ENCODE peak calls at places on chromosomes 2 and 18, in five cellular contexts. C is iPS DF 6.9; A is heart right ventricle; U is CD8-positive, alpha-beta T cell; L is thoracic aorta. X is an unnamed sample.

GRCh38 chr18:3585656-3586509 is 135.9 kb downstream of the TGIF1 start:
- DNase-seq in L (peak), C (peak), A (peak), U (peak), X (peak)

GRCh38 chr18:44986933-44987332 is 306.2 kb downstream of the SETBP1 start:
- DNase-seq in L (no peak), U (no peak), C (no peak), A (no peak), X (no peak)

GRCh38 chr18:46668694-46669093 is 11.7 kb upstream of the LOXHD1 start:
- DNase-seq in C (no peak), U (no peak), L (no peak), A (no peak), X (no peak)

GRCh38 chr2:190069936-190070696 is 7.6 kb upstream of the MSTN start:
- DNase-seq in U (peak), C (no peak), L (no peak), A (no peak), X (no peak)

GRCh38 chr18:59547691-59548182 is 149.5 kb downstream of the CCBE1 start:
- DNase-seq in U (no peak), A (no peak), C (no peak), L (no peak), X (no peak)

GRCh38 chr2:10983711-10984110 is 72.0 kb downstream of the KCNF1 start:
- DNase-seq in A (no peak), U (no peak), L (no peak), C (no peak), X (no peak)

GRCh38 chr2:68698567-68699377 is 35.8 kb upstream of the ARHGAP25 start:
- DNase-seq in A (no peak), U (no peak), L (no peak), C (no peak), X (no peak)

GRCh38 chr2:192535956-192536685 is 341.4 kb upstream of the TMEFF2 start:
- DNase-seq in L (no peak), U (no peak), C (no peak), A (no peak), X (no peak)

GRCh38 chr2:151886235-151886634 is 58.0 kb upstream of the ARL5A start:
- DNase-seq in U (no peak), L (no peak), C (no peak), A (no peak), X (no peak)

GRCh38 chr2:28343971-28344715 is 48.5 kb upstream of the FOSL2 start:
- DNase-seq in C (no peak), U (no peak), A (no peak), L (no peak), X (no peak)

GRCh38 chr2:28345619-28346018 is 47.0 kb upstream of the FOSL2 start:
- DNase-seq in U (no peak), C (no peak), L (no peak), A (no peak), X (no peak)

GRCh38 chr2:28346587-28346986 is 46.1 kb upstream of the FOSL2 start:
- DNase-seq in A (no peak), U (no peak), C (no peak), L (no peak), X (no peak)

GRCh38 chr2:28343184-28343942 is 49.3 kb upstream of the FOSL2 start:
- DNase-seq in U (no peak), C (no peak), L (no peak), A (no peak), X (no peak)

DNA sequence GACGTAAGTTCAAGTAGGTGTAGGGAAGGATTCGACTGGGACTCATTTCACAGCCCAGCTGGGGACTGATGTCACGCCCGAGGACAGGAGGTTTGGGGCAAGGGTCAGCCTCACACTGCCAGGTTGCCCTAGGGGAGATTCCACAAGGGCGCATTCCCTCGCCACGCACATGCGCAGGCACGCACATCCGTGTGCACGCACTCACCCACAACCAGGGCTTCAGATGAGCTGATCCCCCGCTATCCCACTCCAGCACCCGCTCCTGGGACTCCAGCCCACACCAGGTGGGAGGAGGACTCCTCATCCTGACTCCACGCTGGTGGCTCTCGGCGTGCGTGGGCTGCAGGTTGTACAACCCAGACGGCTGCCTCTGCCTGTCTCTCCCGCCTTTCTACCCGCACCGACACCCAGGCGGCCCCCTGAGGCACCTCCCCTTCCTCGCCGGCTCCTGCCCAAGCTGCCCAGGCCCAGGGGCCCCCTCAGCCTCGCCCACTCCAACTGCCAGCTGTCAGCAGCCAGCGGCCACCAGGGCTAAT is 47.8 kb upstream of the FOSL2 start:
- DNase-seq in L (no peak), U (no peak), A (no peak), C (no peak), X (no peak)
- H3K27ac ChIP-seq in L (no peak), U (no peak), A (no peak), C (no peak), X (no peak)

GRCh38 chr18:48336332-48336731 is 72.9 kb downstream of the ZBTB7C start:
- DNase-seq in U (no peak), C (no peak), A (no peak), L (no peak), X (no peak)
- H3K27ac ChIP-seq in U (no peak), C (no peak), A (no peak), L (peak), X (no peak)

DNA sequence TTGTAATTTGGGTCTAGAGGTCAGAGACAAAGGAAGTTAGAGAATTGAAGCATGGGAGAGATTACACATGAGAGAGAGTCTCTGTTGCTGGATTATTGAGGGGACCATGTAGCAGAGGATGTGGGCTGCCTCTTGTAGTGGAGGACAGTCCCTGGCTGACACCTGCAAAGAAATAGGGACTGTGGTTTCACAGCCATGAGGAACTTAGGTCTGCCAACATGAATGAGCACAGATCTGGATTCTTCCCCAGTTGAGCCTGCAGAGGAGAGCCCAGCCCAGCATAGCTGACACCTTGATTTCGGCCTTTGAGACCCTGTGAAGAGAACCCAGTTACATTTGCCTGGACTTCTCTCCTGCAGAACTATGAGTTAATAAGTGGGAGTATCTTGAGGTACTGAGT is 179.5 kb upstream of the TWIST2 start:
- DNase-seq in L (no peak), A (no peak), U (no peak), C (no peak), X (no peak)
- H3K27ac ChIP-seq in L (no peak), A (no peak), U (no peak), C (no peak), X (no peak)

DNA sequence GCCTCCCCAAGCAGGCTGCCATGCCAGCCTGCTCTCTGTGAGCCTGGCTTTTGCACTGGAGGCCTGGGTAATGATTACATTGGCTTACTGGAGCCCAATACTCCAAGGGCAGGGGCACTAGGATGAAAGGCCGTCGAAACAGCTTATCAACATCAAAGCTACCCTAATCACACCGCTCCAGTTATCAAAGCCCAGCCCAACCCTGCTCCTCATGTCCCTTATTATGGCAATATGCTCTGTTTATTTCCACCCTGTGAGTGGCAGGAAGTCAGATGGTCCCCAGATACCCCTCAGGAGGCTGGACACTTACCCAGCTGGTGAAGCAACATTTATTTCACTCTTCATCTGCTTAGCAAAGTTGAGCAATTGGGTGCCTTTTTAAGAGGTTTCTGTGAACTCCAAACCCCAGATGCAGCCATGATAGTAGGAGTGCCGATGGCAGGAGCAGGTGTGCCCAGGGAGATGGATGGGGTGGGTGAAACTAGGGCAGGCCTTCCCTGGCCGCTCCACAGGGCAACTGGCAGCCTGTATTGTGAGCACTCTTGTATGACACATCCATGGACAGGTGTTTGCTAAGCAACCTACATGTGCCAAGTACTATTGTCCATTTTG is 97.2 kb upstream of the ITGA6 start:
- DNase-seq in C (no peak), L (no peak), A (no peak), U (no peak), X (no peak)
- H3K27ac ChIP-seq in C (no peak), L (no peak), A (peak), U (no peak), X (no peak)

DNA sequence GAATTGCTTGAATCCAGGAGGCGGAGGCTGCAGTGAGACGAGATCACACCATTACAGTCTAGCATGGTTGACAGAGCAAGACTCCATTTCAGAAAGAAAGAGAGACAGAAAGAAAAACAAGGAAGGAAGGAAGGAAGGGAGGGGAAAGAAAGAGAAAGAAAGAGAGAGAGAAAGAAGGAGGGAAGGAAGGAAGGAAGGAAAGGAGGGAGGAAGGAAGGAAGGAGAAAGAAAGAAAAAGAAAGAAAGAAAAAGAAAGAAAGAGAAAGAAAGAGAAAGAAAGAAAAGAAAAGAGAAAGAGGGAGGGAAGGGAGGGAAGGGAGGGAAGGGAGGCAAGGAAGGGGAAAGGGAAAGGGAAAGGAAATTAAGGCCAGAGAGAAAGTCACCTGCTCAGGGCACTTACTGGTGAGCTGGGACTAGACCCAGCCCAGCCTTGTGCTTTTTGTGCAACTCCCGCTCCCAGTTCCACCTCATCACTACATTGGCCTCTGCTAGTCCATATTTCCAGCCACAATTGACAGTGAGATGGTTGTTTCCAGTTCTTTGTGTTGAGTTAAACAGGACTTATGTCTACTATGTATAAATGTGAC is 35.7 kb downstream of the MOGAT1 start:
- DNase-seq in L (no peak), C (no peak), U (no peak), A (no peak), X (no peak)
- H3K27ac ChIP-seq in L (peak), C (no peak), U (no peak), A (no peak), X (no peak)

DNA sequence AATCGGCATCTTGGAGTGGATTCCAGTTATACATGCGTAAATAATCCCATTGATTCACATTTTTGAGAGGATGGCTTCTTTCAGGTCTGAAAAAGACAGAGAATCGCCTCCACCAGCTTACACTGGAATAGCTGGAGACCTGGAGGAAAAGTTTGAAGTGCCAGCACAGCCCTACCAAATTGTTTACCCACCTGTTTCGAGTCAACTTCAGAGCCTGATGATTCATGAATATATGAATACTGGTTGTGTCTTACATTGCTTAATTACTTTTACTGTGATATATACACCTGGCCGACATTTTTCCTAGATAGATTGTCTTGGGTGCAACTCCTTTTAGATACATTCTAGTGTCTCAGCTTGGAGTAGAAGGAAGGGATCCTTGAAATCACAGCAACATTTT is 335 bp upstream of the NCKAP5 start:
- DNase-seq in A (no peak), L (no peak), U (no peak), C (no peak), X (no peak)
- H3K27ac ChIP-seq in A (no peak), L (no peak), U (no peak), C (no peak), X (no peak)

GRCh38 chr2:173680574-173680973 is 284.6 kb downstream of the SP3 start:
- DNase-seq in L (no peak), A (no peak), C (no peak), U (no peak), X (no peak)

GRCh38 chr2:173678186-173678585 is 287.0 kb downstream of the SP3 start:
- DNase-seq in L (no peak), C (no peak), A (no peak), U (no peak), X (no peak)

GRCh38 chr2:173672573-173673340 is 292.4 kb downstream of the SP3 start:
- DNase-seq in A (no peak), L (no peak), C (no peak), U (no peak), X (no peak)

GRCh38 chr2:173681891-173682655 is 283.1 kb downstream of the SP3 start:
- DNase-seq in C (no peak), U (no peak), A (no peak), L (no peak), X (no peak)

DNA sequence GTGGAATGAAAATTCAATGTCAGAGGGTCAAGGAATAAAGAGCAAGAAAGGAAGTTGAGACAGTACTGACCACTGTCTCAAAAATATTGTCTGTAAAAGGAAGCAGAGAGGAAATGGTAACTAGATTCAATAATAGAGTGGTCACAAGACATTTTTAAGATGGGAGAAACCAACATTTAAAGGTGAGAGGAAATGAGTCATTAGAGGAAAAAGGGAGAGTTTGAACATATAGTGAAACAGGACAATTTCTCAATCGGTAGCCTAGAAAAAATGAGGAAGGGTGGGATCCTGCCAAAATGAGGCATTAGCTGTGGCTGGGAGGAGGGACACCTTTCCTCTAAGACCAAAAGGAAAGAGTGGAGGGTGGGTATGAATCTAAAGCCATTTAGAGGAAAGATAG is 288.5 kb downstream of the SP3 start:
- DNase-seq in U (no peak), C (no peak), L (no peak), A (no peak), X (no peak)
- H3K27ac ChIP-seq in U (no peak), C (no peak), L (no peak), A (no peak), X (no peak)